ENCODE peak calls at places on chromosome 1, in eight cellular contexts. L is adipocyte, W is neural progenitor cell, Y is SK-N-SH, X is IMR-90, H is DND-41, J is neuronal stem cell, I is astrocyte. U is an unnamed sample.

GRCh38 chr1:114510235-114511047 is 562 bp downstream of the TRIM33 start:
- DNase-seq in L (peak; percentile 61), W (no peak), Y (peak; percentile 78), X (peak; percentile 30), H (peak; percentile 56), J (peak; percentile 6), I (peak; percentile 23), U (peak; percentile 36)

GRCh38 chr1:204171751-204172178 is 5.6 kb upstream of the REN start:
- DNase-seq in L (peak; percentile 46), W (no peak), Y (no peak), X (peak; percentile 86), H (no peak), J (no peak), I (peak; percentile 73), U (no peak)

GRCh38 chr1:27488523-27489138 is 1.3 kb downstream of the WASF2 start:
- DNase-seq in L (peak; percentile 46), W (peak; percentile 30), Y (no peak), X (peak; percentile 33), H (peak; percentile 18), J (no peak), I (peak; percentile 39), U (no peak)

GRCh38 chr1:39672551-39672947 is 642 bp upstream of the NT5C1A start:
- DNase-seq in L (peak; percentile 28), W (peak; percentile 63), Y (peak; percentile 77), X (no peak), H (no peak), J (no peak), I (no peak), U (peak; percentile 32)

GRCh38 chr1:15771836-15772516 is 13.4 kb downstream of the FBLIM1 start:
- DNase-seq in L (no peak), W (no peak), Y (no peak), X (peak; percentile 29), H (no peak), J (no peak), I (no peak), U (no peak)

GRCh38 chr1:172154571-172154970 is 265.9 kb upstream of the C1orf105 start:
- DNase-seq in L (peak; percentile 76), W (no peak), Y (no peak), X (peak; percentile 89), H (no peak), J (no peak), I (peak; percentile 83), U (no peak)

GRCh38 chr1:216464489-216464888 is 41.2 kb upstream of the USH2A start:
- DNase-seq in L (peak; percentile 81), W (no peak), Y (no peak), X (peak; percentile 98), H (no peak), J (no peak), I (peak; percentile 96), U (no peak)

GRCh38 chr1:64495878-64496277 is 25.9 kb downstream of the CACHD1 start:
- DNase-seq in L (no peak), W (no peak), Y (no peak), X (no peak), H (no peak), J (no peak), I (no peak), U (no peak)

GRCh38 chr1:246146811-246147210 is 360.3 kb downstream of the SMYD3 start:
- DNase-seq in L (no peak), W (no peak), Y (no peak), X (no peak), H (no peak), J (no peak), I (no peak), U (no peak)

GRCh38 chr1:202700061-202700460 is 10.2 kb downstream of the SYT2 start:
- DNase-seq in L (no peak), W (no peak), Y (no peak), X (no peak), H (no peak), J (no peak), I (no peak), U (no peak)

GRCh38 chr1:225907341-225907740 is 16.7 kb downstream of the PYCR2 start:
- DNase-seq in L (no peak), W (no peak), Y (no peak), X (no peak), H (no peak), J (no peak), I (no peak), U (no peak)

GRCh38 chr1:37477198-37477931 is 3.0 kb downstream of the ZC3H12A start:
- DNase-seq in L (peak; percentile 45), W (no peak), Y (peak; percentile 71), X (peak; percentile 78), H (peak; percentile 60), J (no peak), I (peak; percentile 61), U (peak; percentile 88)

GRCh38 chr1:95116666-95117206 is 419 bp upstream of the TLCD4 start:
- DNase-seq in L (peak; percentile 58), W (peak; percentile 89), Y (peak; percentile 83), X (peak; percentile 22), H (no peak), J (peak; percentile 53), I (peak; percentile 32), U (peak; percentile 70)

GRCh38 chr1:28800324-28800723 is 11.6 kb upstream of the OPRD1 start:
- DNase-seq in L (no peak), W (no peak), Y (no peak), X (no peak), H (no peak), J (no peak), I (no peak), U (no peak)

GRCh38 chr1:25001125-25001915 is 71.2 kb upstream of the RUNX3 start:
- DNase-seq in L (no peak), W (no peak), Y (no peak), X (no peak), H (no peak), J (no peak), I (no peak), U (no peak)

GRCh38 chr1:24999426-24999825 is 69.3 kb upstream of the RUNX3 start:
- DNase-seq in L (no peak), W (no peak), Y (no peak), X (no peak), H (no peak), J (no peak), I (no peak), U (no peak)

GRCh38 chr1:24996983-24997893 is 67.2 kb upstream of the RUNX3 start:
- DNase-seq in L (no peak), W (no peak), Y (no peak), X (no peak), H (peak; percentile 96), J (no peak), I (no peak), U (no peak)

GRCh38 chr1:24998554-24999245 is 68.6 kb upstream of the RUNX3 start:
- DNase-seq in L (no peak), W (no peak), Y (no peak), X (no peak), H (no peak), J (no peak), I (no peak), U (no peak)

GRCh38 chr1:24999906-25000305 is 69.8 kb upstream of the RUNX3 start:
- DNase-seq in L (no peak), W (no peak), Y (no peak), X (no peak), H (no peak), J (no peak), I (no peak), U (no peak)
- H3K9ac ChIP-seq in L (no peak overlapping the region), W (no peak overlapping the region), Y (no peak overlapping the region), X (no peak overlapping the region), H (no peak overlapping the region), J (no peak overlapping the region), I (no peak overlapping the region), U (no peak overlapping the region)

DNA sequence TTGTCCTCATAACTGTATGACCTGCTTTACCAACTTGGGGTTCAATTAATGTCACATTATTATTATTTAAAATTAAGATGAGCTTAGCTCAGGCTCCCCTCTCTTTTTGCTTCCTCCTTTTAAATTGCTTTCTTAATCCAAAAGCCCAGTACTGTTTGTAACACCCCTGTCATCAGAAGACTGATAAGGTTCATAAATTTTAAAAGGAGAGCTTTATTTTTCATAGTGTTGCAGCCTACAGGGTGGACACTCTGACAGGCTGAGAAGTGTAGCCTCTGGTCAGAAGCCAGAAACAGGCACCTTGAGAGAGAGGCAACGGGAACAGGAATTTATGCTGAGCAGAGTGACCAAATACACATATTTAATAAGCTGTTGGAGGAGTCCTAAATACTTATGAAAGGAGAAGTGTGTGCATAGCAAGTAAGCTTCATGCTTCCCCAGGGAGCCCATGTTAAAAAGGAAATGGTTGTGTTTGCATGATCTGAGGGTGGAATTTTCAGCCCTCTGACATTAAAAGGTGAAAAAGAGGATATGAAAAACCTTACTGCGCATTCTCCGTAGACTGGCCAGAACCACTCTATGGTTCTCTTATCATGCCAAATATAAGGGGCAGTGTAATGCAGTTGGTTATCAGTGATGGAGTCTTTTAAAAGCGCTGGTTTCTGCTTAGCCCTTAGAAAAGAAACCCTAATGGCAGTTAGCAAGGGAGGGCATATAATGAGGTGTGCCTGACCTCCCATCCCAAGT is 30.5 kb upstream of the FGGY start:
- DNase-seq in L (no peak), W (no peak), Y (no peak), X (no peak), H (no peak), J (no peak), I (no peak), U (no peak)
- H3K9ac ChIP-seq in L (no peak overlapping the region), W (no peak overlapping the region), Y (no peak overlapping the region), X (no peak overlapping the region), H (no peak overlapping the region), J (no peak overlapping the region), I (no peak overlapping the region), U (no peak overlapping the region)

GRCh38 chr1:9374748-9375345 is 82.2 kb downstream of the SPSB1 start:
- DNase-seq in L (no peak), W (peak; percentile 26), Y (no peak), X (no peak), H (no peak), J (no peak), I (no peak), U (no peak)

GRCh38 chr1:9376886-9377333 is 84.2 kb downstream of the SPSB1 start:
- DNase-seq in L (no peak), W (no peak), Y (no peak), X (peak; percentile 47), H (no peak), J (no peak), I (peak; percentile 78), U (no peak)

GRCh38 chr1:9378801-9379200 is 86.1 kb downstream of the SPSB1 start:
- DNase-seq in L (no peak), W (no peak), Y (no peak), X (no peak), H (no peak), J (no peak), I (no peak), U (no peak)

GRCh38 chr1:9375912-9376311 is 83.2 kb downstream of the SPSB1 start:
- DNase-seq in L (no peak), W (no peak), Y (no peak), X (no peak), H (no peak), J (no peak), I (peak; percentile 45), U (no peak)

GRCh38 chr1:9376430-9376829 is 83.7 kb downstream of the SPSB1 start:
- DNase-seq in L (no peak), W (no peak), Y (no peak), X (no peak), H (no peak), J (no peak), I (no peak), U (no peak)
- H3K9ac ChIP-seq in L (peak overlapping the region; percentile 60), W (no peak overlapping the region), Y (no peak overlapping the region), X (no peak overlapping the region), H (no peak overlapping the region), J (no peak overlapping the region), I (peak overlapping the region; percentile 39), U (no peak overlapping the region)

DNA sequence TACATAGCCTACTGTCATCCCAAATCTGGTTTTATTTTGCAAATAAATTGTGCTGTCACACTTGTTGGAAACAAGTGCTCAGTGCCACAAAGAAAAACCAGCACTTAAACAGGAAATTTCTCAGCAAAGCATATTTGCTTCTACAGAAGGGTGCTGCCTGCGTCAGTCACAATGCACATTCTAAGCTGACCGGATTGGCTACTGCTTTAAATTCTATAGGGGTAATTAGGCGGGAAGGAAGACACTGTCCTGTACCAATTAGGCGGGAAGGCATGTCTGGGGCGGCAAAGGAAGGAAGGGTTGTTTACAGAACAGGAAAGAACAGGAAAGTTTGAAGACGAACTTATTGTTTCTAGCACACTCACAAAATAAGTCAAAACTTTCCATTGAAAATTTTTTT is 2.8 kb downstream of the IFI16 start:
- DNase-seq in L (peak; percentile 9), W (peak; percentile 69), Y (no peak), X (peak; percentile 24), H (peak; percentile 84), J (no peak), I (peak; percentile 22), U (peak; percentile 96)
- H3K9ac ChIP-seq in L (peak overlapping the region; percentile 99), W (no peak overlapping the region), Y (peak overlapping the region; percentile 55), X (peak overlapping the region; percentile 52), H (peak overlapping the region; percentile 82), J (no peak overlapping the region), I (peak overlapping the region; percentile 44), U (peak overlapping the region; percentile 74)

U was measured in MM.1S.